ENCODE peak calls at places on chromosomes 11 and 22, in ten cellular contexts. O is adrenal gland; E is nucleus accumbens; J is HCEC 1CT; W is SK-MEL-5; X is NCI-H1436; F is activated CD4-positive, CD25-positive, alpha-beta regulatory T cell treated with anti-CD3 and anti-CD28 coated beads, Interleukin-2, amount 50 U/mL, for 16 hours; Z is IMR-90; R is NCI-H774; K is hepatic stellate cell. V is an unnamed sample.

GRCh38 chr22:28989035-28989464 is 72.6 kb downstream of the C22orf31 start:
- DNase-seq in O (no peak), Z (no peak), F (no peak), J (no peak), E (no peak), K (no peak), W (no peak), X (no peak), R (no peak), V (no peak)

GRCh38 chr11:106012744-106013143 is 9.3 kb downstream of the MSANTD4 start:
- DNase-seq in F (no peak), R (peak; percentile 2), K (peak; percentile 23), X (no peak), E (no peak), J (peak; percentile 88), W (no peak), Z (peak; percentile 95), O (no peak), V (peak; percentile 19)

GRCh38 chr11:110200241-110200640 is 96.2 kb downstream of the RDX start:
- DNase-seq in K (no peak), W (no peak), Z (peak; percentile 71), R (no peak), E (no peak), J (peak; percentile 27), F (no peak), X (no peak), O (no peak), V (peak; percentile 52)

GRCh38 chr11:77596626-77597025 is 6.9 kb downstream of the AQP11 start:
- DNase-seq in W (no peak), Z (peak; percentile 84), K (no peak), R (no peak), X (no peak), J (peak; percentile 50), E (no peak), O (no peak), F (no peak), V (peak; percentile 18)

GRCh38 chr22:38062782-38063181 is 5.6 kb downstream of the PICK1 start:
- DNase-seq in J (no peak), K (no peak), X (no peak), Z (no peak), E (peak; percentile 41), R (no peak), O (peak; percentile 56), W (no peak), F (no peak), V (no peak)

GRCh38 chr11:3000032-3000961 is 8.2 kb upstream of the NAP1L4 start:
- DNase-seq in R (peak; percentile 84), O (peak; percentile 34), Z (peak; percentile 60), F (no peak), J (no peak), X (no peak), K (no peak), E (peak; percentile 96), W (peak; percentile 96), V (peak; percentile 33)

GRCh38 chr11:57288771-57289579 is 35.8 kb downstream of the TNKS1BP1 start:
- DNase-seq in Z (peak; percentile 96), F (no peak), X (no peak), O (no peak), R (peak; percentile 32), E (no peak), K (no peak), W (peak; percentile 19), J (peak; percentile 90), V (peak; percentile 60)

GRCh38 chr11:35671396-35672127 is 9.0 kb downstream of the TRIM44 start:
- DNase-seq in K (no peak), W (no peak), J (peak; percentile 19), Z (no peak), X (no peak), E (no peak), O (no peak), R (no peak), F (no peak), V (no peak)

GRCh38 chr11:86091566-86091965 is 22.7 kb upstream of the PICALM start:
- DNase-seq in X (no peak), Z (peak; percentile 82), R (no peak), F (no peak), J (no peak), W (no peak), K (no peak), O (no peak), E (no peak), V (no peak)

GRCh38 chr11:46112961-46113617 is 8.2 kb downstream of the PHF21A start:
- DNase-seq in Z (peak; percentile 68), X (peak; percentile 40), F (peak; percentile 10), K (peak; percentile 34), O (no peak), J (peak; percentile 74), R (peak; percentile 9), W (peak; percentile 83), E (no peak), V (peak; percentile 58)

GRCh38 chr22:28911777-28912669 is 28.7 kb downstream of the ZNRF3 start:
- DNase-seq in W (no peak), F (no peak), X (no peak), Z (peak; percentile 65), K (peak; percentile 30), J (peak; percentile 54), R (no peak), E (no peak), O (peak; percentile 57), V (no peak)

GRCh38 chr11:31236052-31236652 is 133.4 kb downstream of the DCDC1 start:
- DNase-seq in E (no peak), F (no peak), W (peak; percentile 30), O (no peak), K (no peak), J (peak; percentile 40), X (no peak), Z (no peak), R (no peak), V (peak; percentile 7)

GRCh38 chr11:129881570-129882170 is 13.7 kb downstream of the NFRKB start:
- DNase-seq in J (peak; percentile 34), F (no peak), E (peak; percentile 14), X (no peak), W (peak; percentile 55), O (peak; percentile 28), Z (peak; percentile 21), R (no peak), K (peak; percentile 69), V (peak; percentile 28)

GRCh38 chr11:47415949-47416472 is 7.6 kb downstream of the SLC39A13 start:
- DNase-seq in O (peak; percentile 82), J (peak; percentile 96), E (no peak), F (no peak), R (no peak), Z (peak; percentile 96), W (no peak), K (peak; percentile 97), X (no peak), V (peak; percentile 93)

GRCh38 chr22:32622004-32622761 is 147.6 kb downstream of the FBXO7 start:
- DNase-seq in W (no peak), F (no peak), O (peak; percentile 50), K (peak; percentile 88), E (no peak), R (no peak), X (no peak), Z (peak; percentile 94), J (no peak), V (peak; percentile 88)

GRCh38 chr22:24117942-24118341 is 63.3 kb upstream of the SUSD2 start:
- DNase-seq in Z (no peak), J (no peak), K (no peak), X (no peak), E (no peak), O (no peak), W (peak; percentile 33), R (no peak), F (no peak), V (no peak)

GRCh38 chr11:86244063-86244521 is 461 bp upstream of the EED start:
- DNase-seq in O (peak; percentile 90), R (peak; percentile 92), X (no peak), J (peak; percentile 85), W (peak; percentile 81), K (peak; percentile 86), E (peak; percentile 85), Z (peak; percentile 84), F (peak; percentile 80), V (peak; percentile 83)

GRCh38 chr11:128532016-128532570 is 55.3 kb downstream of the ETS1 start:
- DNase-seq in E (peak; percentile 69), F (no peak), W (no peak), J (no peak), O (no peak), R (no peak), X (no peak), Z (no peak), K (no peak), V (no peak)

GRCh38 chr11:96324912-96325311 is 18.1 kb downstream of the MAML2 start:
- DNase-seq in J (peak; percentile 90), R (no peak), X (no peak), Z (peak; percentile 83), E (no peak), F (no peak), W (no peak), K (peak; percentile 68), O (no peak), V (peak; percentile 77)

GRCh38 chr22:45314789-45315188 is 5.1 kb downstream of the FAM118A start:
- DNase-seq in O (no peak), X (no peak), E (no peak), R (no peak), W (no peak), J (no peak), K (no peak), F (no peak), Z (no peak), V (no peak)

GRCh38 chr11:86666193-86666592 is 6.2 kb downstream of the ME3 start:
- DNase-seq in X (no peak), R (no peak), K (no peak), E (no peak), O (no peak), J (no peak), Z (no peak), W (no peak), F (no peak), V (no peak)

GRCh38 chr11:131223198-131223975 is 147.0 kb upstream of the NTM start:
- DNase-seq in X (no peak), W (no peak), K (no peak), R (no peak), Z (no peak), O (no peak), F (no peak), E (no peak), J (no peak), V (no peak)

GRCh38 chr22:38504731-38505594 is 1.1 kb downstream of the DDX17 start:
- DNase-seq in W (peak; percentile 47), Z (peak; percentile 48), R (no peak), F (peak; percentile 21), O (peak; percentile 76), E (no peak), X (peak; percentile 21), K (peak; percentile 25), J (peak; percentile 41), V (peak; percentile 45)

GRCh38 chr22:36680038-36680437 is 23.5 kb downstream of the CACNG2 start:
- DNase-seq in W (no peak), Z (no peak), R (no peak), J (no peak), E (no peak), X (no peak), O (no peak), K (no peak), F (no peak), V (no peak)

GRCh38 chr22:41620646-41621098 is at the start of gene DESI1:
- DNase-seq in Z (no peak), E (no peak), F (no peak), K (peak; percentile 42), W (no peak), J (no peak), R (no peak), O (peak; percentile 54), X (no peak), V (no peak)

GRCh38 chr22:42169055-42169469 is 38.5 kb upstream of the CYP2D6 start:
- DNase-seq in K (peak; percentile 82), O (peak; percentile 73), E (peak; percentile 47), R (no peak), J (peak; percentile 39), Z (peak; percentile 70), W (peak; percentile 87), F (peak; percentile 44), X (peak; percentile 48), V (peak; percentile 47)

GRCh38 chr11:45560153-45560934 is 105.1 kb downstream of the CHST1 start:
- DNase-seq in Z (no peak), F (no peak), J (no peak), W (no peak), X (no peak), E (no peak), K (no peak), O (no peak), R (peak; percentile 27), V (no peak)

GRCh38 chr11:107183963-107184362 is 165.7 kb upstream of the GUCY1A2 start:
- DNase-seq in O (no peak), F (no peak), R (no peak), W (no peak), K (no peak), Z (no peak), X (no peak), E (no peak), J (no peak), V (no peak)